ENCODE peak calls at places on chromosomes 5 and 9, in seven cellular contexts. P, N, O, E, D, G and I are unnamed samples.

GRCh38 chr5:159427180-159428012 is 97.1 kb upstream of the IL12B start:
- DNase-seq in P (no peak), N (peak), O (no peak), E (no peak), D (no peak), G (no peak), I (no peak)

GRCh38 chr5:164312801-164313200 is 807.4 kb downstream of the MAT2B start:
- DNase-seq in P (no peak), N (no peak), O (no peak), E (no peak), D (no peak), G (no peak), I (no peak)

GRCh38 chr5:175129121-175129520 is 314.9 kb downstream of the DRD1 start:
- DNase-seq in P (no peak), N (no peak), O (no peak), E (no peak), D (no peak), G (no peak), I (no peak)

GRCh38 chr9:137302176-137303030 is at the start of gene NRARP:
- DNase-seq in P (peak), N (peak), O (peak), E (no peak), D (peak), G (peak), I (peak)

GRCh38 chr5:31303688-31304087 is 110.2 kb downstream of the CDH6 start:
- DNase-seq in P (no peak), N (no peak), O (no peak), E (no peak), D (no peak), G (no peak), I (no peak)

GRCh38 chr5:169549453-169549852 is 34.1 kb upstream of the SPDL1 start:
- DNase-seq in P (no peak), N (no peak), O (no peak), E (no peak), D (no peak), G (no peak), I (no peak)

GRCh38 chr9:95229230-95229933 is 88.1 kb downstream of the FANCC start:
- DNase-seq in P (no peak), N (no peak), O (no peak), E (no peak), D (no peak), G (no peak), I (no peak)

GRCh38 chr5:73853091-73853490 is 227.1 kb downstream of the ARHGEF28 start:
- DNase-seq in P (no peak), N (no peak), O (no peak), E (peak), D (no peak), G (no peak), I (no peak)

GRCh38 chr9:105833271-105833975 is 139.1 kb downstream of the TMEM38B start:
- DNase-seq in P (no peak), N (no peak), O (no peak), E (no peak), D (no peak), G (no peak), I (no peak)

GRCh38 chr9:80664327-80665210 is 1024.8 kb downstream of the TLE1 start:
- DNase-seq in P (no peak), N (no peak), O (no peak), E (no peak), D (no peak), G (no peak), I (no peak)

GRCh38 chr9:127166111-127166510 is 43.7 kb upstream of the ANGPTL2 start:
- DNase-seq in P (no peak), N (no peak), O (no peak), E (no peak), D (no peak), G (no peak), I (no peak)

GRCh38 chr9:129880654-129881546 is 45.6 kb downstream of the USP20 start:
- DNase-seq in P (no peak), N (no peak), O (no peak), E (no peak), D (no peak), G (no peak), I (no peak)

GRCh38 chr9:123796618-123797484 is 133.1 kb downstream of the DENND1A start:
- DNase-seq in P (no peak), N (no peak), O (no peak), E (no peak), D (no peak), G (no peak), I (no peak)

DNA sequence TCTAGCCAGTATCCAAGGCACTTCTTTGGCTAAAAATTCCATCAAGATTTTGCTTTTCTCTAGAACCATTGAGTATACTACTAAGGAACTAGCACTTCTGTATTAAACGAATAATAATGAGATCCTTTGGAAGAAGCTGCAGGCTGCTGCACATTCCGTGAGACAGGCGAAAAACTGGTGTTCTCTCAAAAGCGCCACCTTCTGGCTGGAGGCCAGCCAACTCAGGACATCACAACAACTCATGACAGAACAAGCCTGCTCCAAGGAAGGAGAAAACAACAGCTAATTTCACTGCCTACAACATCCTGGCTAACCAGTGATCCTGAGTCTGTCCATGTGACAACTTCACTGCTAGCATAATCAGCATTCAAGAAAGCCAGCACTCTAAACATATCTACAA is 150.4 kb downstream of the YTHDC2 start:
- DNase-seq in P (no peak), N (peak), O (no peak), E (no peak), D (peak), G (no peak), I (peak)
- TF ChIP-seq CTCF in P (peak), N (peak), O (no peak), E (peak), D (no peak), G (peak), I (peak)

GRCh38 chr5:141960018-141960417 is 2.0 kb upstream of the PCDH12 start:
- DNase-seq in P (no peak), N (peak), O (no peak), E (no peak), D (no peak), G (no peak), I (no peak)
- TF ChIP-seq CTCF in P (no peak), N (no peak), O (no peak), E (peak), D (no peak), G (peak), I (no peak)

DNA sequence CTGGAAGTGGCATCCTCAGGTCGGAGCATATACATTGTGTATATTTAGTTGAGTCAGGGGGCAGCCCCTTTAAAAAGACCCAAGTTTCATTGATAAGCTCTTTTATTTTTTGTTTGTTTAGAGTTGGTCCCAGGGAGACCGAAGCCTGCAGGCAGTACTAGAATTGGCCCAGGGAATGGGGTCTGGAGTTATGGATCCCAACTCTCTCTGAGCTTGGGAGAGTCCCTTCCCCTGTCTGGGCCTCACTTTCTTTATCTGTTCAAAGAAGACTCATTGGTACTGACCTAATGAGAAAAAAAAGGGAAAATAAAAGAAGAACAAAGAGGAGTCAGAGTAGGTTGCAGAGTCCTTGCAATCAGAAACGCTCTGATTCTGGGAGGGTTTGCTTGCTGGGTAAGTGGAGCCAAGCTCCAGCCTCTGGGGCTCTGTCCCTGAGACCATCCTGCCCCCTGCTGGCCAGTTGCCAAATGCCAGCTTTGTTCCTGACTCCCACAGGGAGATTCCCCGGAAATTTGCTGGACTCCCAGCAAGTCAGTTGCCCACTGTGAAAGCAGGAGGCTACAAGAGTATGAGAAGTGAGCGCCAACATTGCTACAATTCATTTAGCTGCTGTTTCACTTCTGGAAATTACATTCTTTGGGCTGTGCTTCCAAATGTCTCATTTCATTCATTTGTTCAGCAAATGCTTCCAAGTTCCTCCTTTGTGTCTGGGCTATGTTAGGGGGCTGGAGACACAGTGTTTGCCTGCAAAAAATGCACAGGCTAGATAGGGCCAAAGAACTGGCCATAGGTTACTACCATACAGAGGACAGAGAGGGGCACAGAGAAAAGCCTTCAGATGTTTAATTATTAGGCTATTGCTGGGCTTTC is 156.2 kb downstream of the MELK start:
- DNase-seq in P (peak), N (peak), O (peak), E (peak), D (peak), G (peak), I (peak)
- TF ChIP-seq CTCF in P (peak), N (peak), O (peak), E (peak), D (peak), G (peak), I (peak)

DNA sequence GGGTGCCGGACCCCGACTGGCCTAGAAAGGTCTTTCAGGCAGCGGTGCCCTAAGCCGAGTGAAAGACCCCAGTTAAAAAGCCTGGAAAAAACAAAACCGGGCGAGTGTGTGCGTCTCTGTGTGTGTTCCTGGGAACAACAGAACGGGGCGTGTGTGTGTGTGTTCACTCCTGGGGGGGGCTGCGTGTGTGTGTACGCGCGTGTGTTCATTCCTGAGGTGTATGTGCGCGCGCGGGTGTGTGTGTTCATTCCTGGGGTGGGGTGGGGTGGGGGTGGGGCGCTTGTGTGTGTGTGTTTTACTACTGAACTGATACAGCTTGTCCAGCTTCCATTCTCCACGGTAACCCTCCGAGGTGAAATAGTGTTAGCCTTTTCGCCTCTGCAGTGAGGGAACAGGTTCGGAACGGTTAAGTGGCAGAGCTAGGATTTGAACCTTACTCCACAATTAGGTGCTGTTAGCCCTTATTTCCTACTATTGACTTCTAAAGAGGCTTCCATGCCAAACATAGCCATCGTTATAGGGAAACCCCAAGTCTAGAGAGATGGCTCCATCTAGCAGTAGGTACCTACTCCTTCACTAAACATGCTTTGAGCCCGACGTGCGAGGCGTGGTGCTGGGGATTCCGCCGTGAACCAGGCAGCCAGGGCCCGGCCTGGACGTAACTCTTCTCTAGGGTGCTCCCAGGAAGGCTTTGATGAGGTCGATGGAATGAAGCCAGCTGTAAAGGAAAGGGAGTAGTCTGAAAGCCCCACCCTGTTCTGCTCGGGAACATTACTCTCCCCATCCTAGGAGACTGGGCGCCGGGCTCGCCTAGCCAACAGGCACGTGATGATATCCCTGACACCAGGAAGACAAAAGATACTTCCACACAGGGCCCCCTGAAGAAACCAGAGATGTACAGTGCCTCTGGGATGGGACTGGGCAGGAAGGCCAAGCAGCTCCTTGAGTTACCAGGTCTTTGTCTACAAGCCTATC is 734 bp upstream of the SKP1 start:
- DNase-seq in P (peak), N (no peak), O (no peak), E (peak), D (no peak), G (peak), I (no peak)
- TF ChIP-seq CTCF in P (no peak), N (no peak), O (no peak), E (no peak), D (no peak), G (no peak), I (no peak)

DNA sequence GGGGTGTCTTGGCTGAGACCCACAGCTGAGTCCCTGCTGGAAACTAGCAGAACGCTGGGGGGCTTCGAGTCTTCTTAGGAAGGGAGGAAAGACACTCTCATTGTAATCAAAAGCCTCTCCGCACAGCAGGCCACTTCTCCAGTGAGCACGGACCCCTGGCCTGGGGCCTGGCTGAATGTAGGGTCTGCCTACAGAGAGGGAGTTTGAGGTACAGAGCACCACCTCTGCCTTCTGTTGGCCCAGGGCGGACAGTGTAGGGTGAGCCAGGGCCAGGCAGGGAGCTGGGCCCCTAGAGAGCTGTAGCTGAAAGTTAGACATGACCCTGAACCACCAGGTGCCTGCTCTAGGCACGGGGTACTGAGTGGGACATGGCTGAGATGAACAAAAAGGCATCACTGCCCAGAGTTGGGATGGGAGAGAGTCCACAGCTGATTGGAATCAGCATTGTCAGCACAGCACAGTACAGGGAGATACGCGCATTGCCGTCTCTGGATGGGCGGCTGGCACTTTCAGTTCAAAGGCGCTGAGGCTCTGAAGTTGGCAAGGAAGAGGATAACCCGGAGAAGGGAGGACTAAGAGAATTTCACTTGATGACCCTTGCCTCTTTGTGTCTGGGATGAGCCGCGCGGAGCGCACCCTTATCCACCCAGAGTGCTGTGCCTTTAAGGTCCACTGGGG is 363 bp upstream of the SLC25A48 start:
- DNase-seq in P (no peak), N (no peak), O (no peak), E (no peak), D (no peak), G (no peak), I (no peak)
- TF ChIP-seq CTCF in P (no peak), N (peak), O (no peak), E (peak), D (no peak), G (no peak), I (no peak)

GRCh38 chr9:108184941-108185340 is 670.8 kb downstream of the ACTL7B start:
- DNase-seq in P (no peak), N (no peak), O (no peak), E (peak), D (no peak), G (no peak), I (no peak)
- TF ChIP-seq CTCF in P (no peak), N (no peak), O (no peak), E (no peak), D (no peak), G (no peak), I (no peak)

GRCh38 chr9:121824651-121825480 is 173.4 kb downstream of the DAB2IP start:
- DNase-seq in P (no peak), N (no peak), O (no peak), E (no peak), D (no peak), G (peak), I (no peak)
- TF ChIP-seq CTCF in P (no peak), N (no peak), O (no peak), E (no peak), D (no peak), G (no peak), I (no peak)

DNA sequence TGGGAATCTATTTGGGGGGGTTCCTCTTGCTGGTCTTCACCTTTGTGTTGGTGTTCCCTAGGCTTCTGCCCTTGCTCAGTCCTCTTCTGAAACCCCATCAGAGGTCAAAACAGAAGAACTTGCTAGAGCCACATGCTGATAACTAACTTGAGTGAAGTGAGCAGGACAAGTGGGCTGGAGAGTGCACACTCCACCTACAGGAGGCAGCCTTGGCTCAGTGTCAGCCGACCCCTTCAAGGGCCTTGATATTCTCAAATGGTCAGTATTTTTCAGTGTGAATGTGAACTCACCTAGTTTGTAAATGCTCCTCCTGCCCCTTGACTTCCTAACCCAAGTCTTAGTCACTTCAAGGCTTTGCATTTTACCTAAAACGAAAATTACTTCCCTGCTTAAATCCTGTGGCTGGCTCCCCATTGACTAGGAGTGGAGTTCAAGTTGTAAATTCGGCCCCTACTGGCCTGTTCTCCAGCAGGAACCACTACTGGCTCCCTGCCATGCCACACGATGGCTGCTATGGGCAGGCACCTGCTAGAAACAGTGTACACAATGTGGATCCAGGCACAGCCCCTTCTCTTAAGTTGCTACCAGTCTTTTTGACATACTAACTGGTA is 3.6 kb upstream of the SLC1A3 start:
- DNase-seq in P (no peak), N (no peak), O (no peak), E (no peak), D (no peak), G (no peak), I (no peak)
- TF ChIP-seq CTCF in P (no peak), N (peak), O (no peak), E (no peak), D (no peak), G (peak), I (peak)